ENCODE peak calls at places on chromosomes 12 and 14, in six cellular contexts. Q, J, N, Y, T and X are unnamed samples.

GRCh38 chr12:118359541-118359915 is 13.2 kb downstream of the TAOK3 start:
- DNase-seq in Y (peak), J (no peak), T (no peak), Q (no peak), N (no peak), X (no peak)

GRCh38 chr14:44396226-44396625 is 110.9 kb downstream of the FSCB start:
- DNase-seq in Q (no peak), N (no peak), Y (no peak), J (no peak), T (no peak), X (no peak)

GRCh38 chr14:101020971-101021370 is 117.4 kb upstream of the RTL1 start:
- DNase-seq in Y (no peak), T (no peak), J (peak), Q (no peak), N (no peak), X (no peak)

GRCh38 chr14:73402579-73402978 is 55.8 kb downstream of the NUMB start:
- DNase-seq in J (no peak), N (no peak), Q (no peak), T (no peak), Y (no peak), X (no peak)

GRCh38 chr14:64879635-64880381 is at the start of gene SPTB:
- DNase-seq in Q (no peak), N (peak), J (no peak), T (peak), Y (peak), X (no peak)

GRCh38 chr12:117718559-117718958 is 250.2 kb downstream of the KSR2 start:
- DNase-seq in Q (no peak), T (no peak), N (no peak), Y (no peak), J (no peak), X (no peak)

GRCh38 chr14:37197421-37198272 is at the start of gene MIPOL1:
- DNase-seq in N (no peak), J (no peak), Y (peak), T (peak), Q (peak), X (peak)

GRCh38 chr14:36805116-36805515 is 143.5 kb downstream of the PAX9 start:
- DNase-seq in J (no peak), N (no peak), Y (no peak), Q (no peak), T (no peak), X (no peak)

GRCh38 chr12:122980192-122981035 is at the start of gene ARL6IP4:
- DNase-seq in N (peak), Y (peak), T (peak), Q (peak), J (peak), X (peak)

GRCh38 chr12:3315201-3315661 is 175.8 kb upstream of the PRMT8 start:
- DNase-seq in T (peak), J (no peak), Q (peak), N (no peak), Y (no peak), X (peak)

GRCh38 chr12:56803750-56804149 is 40.6 kb downstream of the HSD17B6 start:
- DNase-seq in T (no peak), N (no peak), J (no peak), Y (no peak), Q (peak), X (no peak)

GRCh38 chr12:91387461-91388134 is 205.0 kb upstream of the DCN start:
- DNase-seq in T (no peak), Y (no peak), N (no peak), J (no peak), Q (no peak), X (no peak)

GRCh38 chr12:3041558-3042164 is 35.5 kb upstream of the TSPAN9 start:
- DNase-seq in J (no peak), Y (peak), N (no peak), T (peak), Q (peak), X (peak)

GRCh38 chr12:111886662-111887545 is 44.9 kb downstream of the MAPKAPK5 start:
- DNase-seq in N (no peak), Q (no peak), Y (no peak), T (no peak), J (no peak), X (peak)

GRCh38 chr14:105168979-105169507 is 467 bp upstream of the JAG2 start:
- DNase-seq in Q (peak), Y (peak), J (peak), T (no peak), N (no peak), X (no peak)